ENCODE peak calls at places on chromosome 17, in four cellular contexts. R, V, T and G are unnamed samples.

GRCh38 chr17:12358477-12358876 is 307.2 kb upstream of the MYOCD start:
- DNase-seq in R (no peak), V (no peak), T (no peak), G (no peak)

GRCh38 chr17:64780096-64781012 is 118.2 kb upstream of the SMURF2 start:
- DNase-seq in R (no peak), V (peak), T (peak), G (no peak)

GRCh38 chr17:19753049-19753444 is 4.9 kb upstream of the ALDH3A1 start:
- DNase-seq in R (no peak), V (peak), T (peak), G (peak)

GRCh38 chr17:4849011-4849536 is 15.9 kb downstream of the MINK1 start:
- DNase-seq in R (no peak), V (no peak), T (no peak), G (no peak)

GRCh38 chr17:57861000-57861736 is 11.3 kb upstream of the MRPS23 start:
- DNase-seq in R (no peak), V (peak), T (peak), G (peak)

GRCh38 chr17:21475555-21475954 is 99.4 kb downstream of the KCNJ12 start:
- DNase-seq in R (no peak), V (no peak), T (no peak), G (no peak)

GRCh38 chr17:75909051-75909811 is 4.5 kb upstream of the MRPL38 start:
- DNase-seq in R (no peak), V (no peak), T (no peak), G (peak)

GRCh38 chr17:77377836-77378235 is 237.1 kb downstream of the SEC14L1 start:
- DNase-seq in R (no peak), V (no peak), T (peak), G (no peak)

GRCh38 chr17:17818088-17818526 is 18.7 kb downstream of the SREBF1 start:
- DNase-seq in R (no peak), V (no peak), T (peak), G (no peak)

GRCh38 chr17:36977568-36977967 is 28.8 kb downstream of the AATF start:
- DNase-seq in R (no peak), V (no peak), T (no peak), G (no peak)

GRCh38 chr17:72171703-72172670 is 51.2 kb downstream of the SOX9 start:
- DNase-seq in R (no peak), V (no peak), T (peak), G (no peak)

GRCh38 chr17:77684803-77685580 is 273.5 kb upstream of the TNRC6C start:
- DNase-seq in R (no peak), V (no peak), T (no peak), G (no peak)

GRCh38 chr17:7179317-7180254 is at the start of gene ASGR1:
- DNase-seq in R (no peak), V (no peak), T (no peak), G (no peak)

GRCh38 chr17:49365667-49366066 is 3.6 kb upstream of the ZNF652 start:
- DNase-seq in R (no peak), V (no peak), T (peak), G (no peak)

DNA sequence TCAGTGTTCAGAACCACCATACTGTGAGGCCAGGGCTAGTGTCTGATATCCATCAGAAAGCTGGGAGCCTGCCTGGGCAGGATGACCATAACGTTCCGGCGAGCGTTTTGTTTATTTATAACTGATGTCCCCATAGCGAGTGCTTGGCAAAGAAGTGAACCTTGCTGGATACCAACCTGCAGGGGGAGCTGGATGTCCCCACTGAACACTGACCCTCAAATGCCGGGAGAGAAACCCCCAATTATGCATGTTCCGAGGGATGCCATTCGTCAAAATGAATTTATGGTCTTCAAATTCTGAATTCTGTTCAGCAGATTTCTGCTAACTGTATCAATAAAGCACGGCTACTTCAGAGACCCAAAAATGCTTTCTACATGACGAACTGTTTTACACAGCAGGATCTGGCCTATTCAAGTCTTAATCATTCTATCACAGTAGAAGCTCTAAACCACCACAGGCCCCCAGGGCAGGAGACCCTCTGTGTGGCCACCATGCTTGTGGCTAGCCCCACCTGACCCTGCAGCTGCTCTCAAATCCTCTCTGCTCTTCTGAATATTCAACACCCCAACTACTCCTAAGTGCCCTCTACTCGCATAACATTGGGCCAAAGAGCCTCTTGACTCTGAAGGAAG is 15.2 kb downstream of the MED24 start:
- DNase-seq in R (peak), V (peak), T (peak), G (peak)
- TF ChIP-seq POLR2A in R (no peak), V (no peak), T (no peak), G (no peak)

GRCh38 chr17:67377727-67378443 is 804 bp downstream of the PITPNC1 start:
- DNase-seq in R (no peak), V (peak), T (peak), G (peak)

GRCh38 chr17:67379251-67379630 is 2.2 kb downstream of the PITPNC1 start:
- DNase-seq in R (no peak), V (no peak), T (no peak), G (no peak)

GRCh38 chr17:67376509-67376891 is 581 bp upstream of the PITPNC1 start:
- DNase-seq in R (no peak), V (no peak), T (no peak), G (peak)

GRCh38 chr17:67376892-67377726 is at the start of gene PITPNC1:
- DNase-seq in R (peak), V (peak), T (peak), G (peak)

GRCh38 chr17:67378444-67379250 is 1.6 kb downstream of the PITPNC1 start:
- DNase-seq in R (peak), V (peak), T (peak), G (peak)
- H3K27ac ChIP-seq in R (peak), V (peak), T (no peak), G (peak)

GRCh38 chr17:81696218-81696941 is 6.8 kb upstream of the MRPL12 start:
- DNase-seq in R (no peak), V (no peak), T (no peak), G (no peak)
- TF ChIP-seq POLR2A in R (no peak), V (no peak), T (no peak), G (no peak)

DNA sequence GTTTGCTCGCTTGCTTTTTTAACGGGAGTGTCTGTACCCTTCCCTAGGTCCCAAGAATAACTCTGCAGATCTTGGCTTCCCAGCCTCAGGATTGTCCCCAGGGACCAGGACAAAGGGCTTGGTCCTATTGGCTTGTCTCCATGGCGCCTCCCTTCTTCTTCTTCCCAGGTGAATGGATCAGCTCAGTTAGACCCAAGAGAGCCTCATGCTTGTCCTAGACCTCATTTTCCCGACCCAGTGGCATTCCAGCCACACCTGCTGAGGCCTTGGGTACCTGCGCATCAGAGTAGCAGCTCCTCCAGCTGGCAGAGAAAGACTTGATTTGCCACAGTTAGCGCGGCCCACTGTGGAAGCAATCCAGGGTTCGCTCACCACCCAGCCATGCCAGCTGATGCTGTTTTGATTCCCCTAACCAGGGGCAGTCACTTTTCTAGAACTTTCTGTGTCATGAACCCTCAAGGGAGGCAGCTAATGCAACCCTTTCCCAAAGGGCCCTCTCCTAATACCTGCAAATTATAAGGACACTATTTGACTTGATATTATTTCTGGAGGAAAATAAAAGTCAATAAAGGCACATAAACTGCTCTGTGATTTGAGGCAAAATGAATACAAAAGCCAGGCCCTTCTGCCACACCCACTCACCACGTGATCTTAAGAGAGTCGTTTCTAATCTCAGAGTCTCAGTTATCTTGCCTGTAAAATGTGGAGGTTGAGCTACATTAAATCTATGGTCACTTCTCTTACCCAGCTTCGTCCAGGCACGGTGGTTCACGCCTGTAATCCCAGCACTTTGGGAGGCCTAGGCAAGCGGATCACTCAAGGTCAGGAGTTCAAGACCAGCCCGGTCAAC is 13.9 kb downstream of the GPR142 start:
- DNase-seq in R (no peak), V (peak), T (no peak), G (no peak)
- H3K27ac ChIP-seq in R (no peak), V (no peak), T (no peak), G (no peak)

GRCh38 chr17:62965649-62966425 is at the start of gene TANC2:
- DNase-seq in R (peak), V (peak), T (peak), G (peak)
- TF ChIP-seq POLR2A in R (peak), V (no peak), T (peak), G (peak)

GRCh38 chr17:80961931-80962330 is 29.7 kb upstream of the CHMP6 start:
- DNase-seq in R (no peak), V (peak), T (no peak), G (no peak)
- H3K27ac ChIP-seq in R (no peak), V (no peak), T (no peak), G (peak)

GRCh38 chr17:39674179-39674578 is 5.9 kb downstream of the PNMT start:
- DNase-seq in R (no peak), V (peak), T (peak), G (no peak)

GRCh38 chr17:39673335-39674081 is 5.3 kb downstream of the PNMT start:
- DNase-seq in R (no peak), V (peak), T (peak), G (no peak)

GRCh38 chr17:39671651-39672521 is 3.6 kb downstream of the PNMT start:
- DNase-seq in R (no peak), V (peak), T (peak), G (no peak)

GRCh38 chr17:39670746-39671145 is 2.5 kb downstream of the PNMT start:
- DNase-seq in R (no peak), V (peak), T (peak), G (no peak)

GRCh38 chr17:39672522-39673334 is 4.5 kb downstream of the PNMT start:
- DNase-seq in R (no peak), V (peak), T (peak), G (no peak)
- TF ChIP-seq POLR2A in R (no peak), V (no peak), T (no peak), G (no peak)

GRCh38 chr17:27994586-27994985 is 47.9 kb upstream of the NLK start:
- DNase-seq in R (no peak), V (no peak), T (no peak), G (no peak)
- H3K27ac ChIP-seq in R (no peak), V (no peak), T (no peak), G (no peak)

GRCh38 chr17:42362245-42362961 is 25.8 kb downstream of the STAT3 start:
- DNase-seq in R (no peak), V (no peak), T (peak), G (no peak)
- TF ChIP-seq POLR2A in R (no peak), V (no peak), T (no peak), G (no peak)